ENCODE peak calls at places on chromosomes 5 and 9, in eight cellular contexts. T is right atrium auricular region, R is A549, W is H9, G is heart right ventricle, O is breast epithelium, K is left ventricle myocardium inferior, S is prostate gland. P is an unnamed sample. For H3K4me1, the result is how much of the 10 kb centered on the place peaks cover.

GRCh38 chr9:116137581-116137980 is 16.0 kb upstream of the PAPPA start:
- DNase-seq in T (no peak), R (no peak), W (no peak), G (no peak), O (no peak), K (no peak), S (no peak), P (no peak)

GRCh38 chr9:131744171-131744714 is 4.4 kb upstream of the RAPGEF1 start:
- DNase-seq in T (no peak), R (no peak), W (no peak), G (no peak), O (no peak), K (no peak), S (no peak), P (no peak)

GRCh38 chr5:154421868-154422267 is 23.9 kb upstream of the SAP30L start:
- DNase-seq in T (no peak), R (peak), W (peak), G (no peak), O (no peak), K (no peak), S (no peak), P (no peak)

GRCh38 chr5:111135946-111136345 is 43.8 kb downstream of the WDR36 start:
- DNase-seq in T (no peak), R (peak), W (no peak), G (no peak), O (no peak), K (no peak), S (no peak), P (no peak)

GRCh38 chr5:61817472-61818326 is 485.6 kb downstream of the ZSWIM6 start:
- DNase-seq in T (no peak), R (peak), W (peak), G (peak), O (no peak), K (peak), S (peak), P (no peak)

GRCh38 chr9:129276486-129277260 is 98.6 kb upstream of the IER5L start:
- DNase-seq in T (no peak), R (no peak), W (peak), G (peak), O (peak), K (no peak), S (no peak), P (no peak)

GRCh38 chr5:57173026-57173317 is 887 bp upstream of the GPBP1 start:
- DNase-seq in T (no peak), R (no peak), W (no peak), G (peak), O (peak), K (no peak), S (no peak), P (no peak)

GRCh38 chr5:176836811-176837706 is 26.7 kb downstream of the UNC5A start:
- DNase-seq in T (no peak), R (no peak), W (no peak), G (no peak), O (no peak), K (no peak), S (no peak), P (no peak)

GRCh38 chr9:73743826-73744225 is 592.2 kb downstream of the ANXA1 start:
- DNase-seq in T (no peak), R (no peak), W (no peak), G (no peak), O (no peak), K (no peak), S (no peak), P (no peak)

GRCh38 chr5:176831026-176831423 is 20.7 kb downstream of the UNC5A start:
- DNase-seq in T (no peak), R (no peak), W (no peak), G (no peak), O (no peak), K (no peak), S (no peak), P (no peak)

GRCh38 chr9:116168231-116168630 is 14.6 kb downstream of the PAPPA start:
- DNase-seq in T (no peak), R (no peak), W (no peak), G (no peak), O (no peak), K (no peak), S (no peak), P (no peak)

GRCh38 chr5:23717486-23717885 is 210.1 kb downstream of the PRDM9 start:
- DNase-seq in T (no peak), R (no peak), W (no peak), G (no peak), O (no peak), K (no peak), S (no peak), P (no peak)

GRCh38 chr5:75712091-75712490 is 5.1 kb downstream of the POC5 start:
- DNase-seq in T (no peak), R (no peak), W (no peak), G (no peak), O (no peak), K (no peak), S (no peak), P (no peak)

GRCh38 chr5:79173626-79174025 is 62.0 kb downstream of the BHMT start:
- DNase-seq in T (no peak), R (no peak), W (no peak), G (no peak), O (no peak), K (no peak), S (peak), P (no peak)

GRCh38 chr5:143331956-143332355 is 71.5 kb downstream of the NR3C1 start:
- DNase-seq in T (no peak), R (no peak), W (no peak), G (no peak), O (no peak), K (no peak), S (no peak), P (no peak)

GRCh38 chr9:128713941-128714573 is 9.9 kb downstream of the ZDHHC12 start:
- DNase-seq in T (no peak), R (no peak), W (peak), G (no peak), O (no peak), K (no peak), S (no peak), P (no peak)

GRCh38 chr5:165328856-165329255 is 1823.4 kb downstream of the MAT2B start:
- DNase-seq in T (no peak), R (no peak), W (no peak), G (no peak), O (no peak), K (no peak), S (no peak), P (no peak)

GRCh38 chr5:132215329-132215728 is 12.3 kb downstream of the P4HA2 start:
- DNase-seq in T (peak), R (peak), W (no peak), G (peak), O (peak), K (peak), S (peak), P (peak)

GRCh38 chr5:154520861-154521453 is 42.9 kb upstream of the HAND1 start:
- DNase-seq in T (no peak), R (peak), W (peak), G (no peak), O (no peak), K (no peak), S (no peak), P (no peak)

GRCh38 chr9:134321571-134321930 is 4.7 kb upstream of the RXRA start:
- DNase-seq in T (no peak), R (no peak), W (no peak), G (no peak), O (no peak), K (peak), S (no peak), P (no peak)

GRCh38 chr5:107072967-107073366 is 597.8 kb downstream of the EFNA5 start:
- DNase-seq in T (no peak), R (no peak), W (no peak), G (no peak), O (no peak), K (no peak), S (no peak), P (no peak)

GRCh38 chr5:115820846-115821245 is 4.4 kb upstream of the CDO1 start:
- DNase-seq in T (no peak), R (no peak), W (no peak), G (no peak), O (no peak), K (no peak), S (no peak), P (no peak)

GRCh38 chr9:27632254-27632653 is 59.0 kb upstream of the C9orf72 start:
- DNase-seq in T (no peak), R (no peak), W (no peak), G (no peak), O (no peak), K (no peak), S (no peak), P (no peak)

GRCh38 chr5:8399471-8399870 is 530.5 kb downstream of the MTRR start:
- DNase-seq in T (no peak), R (no peak), W (no peak), G (no peak), O (no peak), K (no peak), S (no peak), P (no peak)

GRCh38 chr9:100096378-100096916 is 2.4 kb downstream of the ERP44 start:
- DNase-seq in T (no peak), R (no peak), W (no peak), G (no peak), O (no peak), K (no peak), S (no peak), P (no peak)

GRCh38 chr9:100099722-100100042 is 639 bp downstream of the INVS start:
- DNase-seq in T (no peak), R (no peak), W (no peak), G (no peak), O (no peak), K (no peak), S (no peak), P (no peak)

GRCh38 chr9:100098887-100099721 is at the start of the genes ERP44 and INVS:
- DNase-seq in T (peak), R (peak), W (peak), G (peak), O (peak), K (peak), S (peak), P (peak)

GRCh38 chr9:100100268-100100667 is 1.2 kb downstream of the INVS start:
- DNase-seq in T (no peak), R (no peak), W (no peak), G (no peak), O (no peak), K (no peak), S (no peak), P (no peak)

GRCh38 chr9:100098241-100098886 is 436 bp downstream of the ERP44 start:
- DNase-seq in T (no peak), R (peak), W (peak), G (peak), O (no peak), K (peak), S (peak), P (peak)
- TF ChIP-seq CTCF in T (no peak), R (no peak), W (no peak), G (no peak), O (no peak), K (no peak), S (no peak), P (no peak)

GRCh38 chr5:139419226-139419625 is 15.3 kb upstream of the SPATA24 start:
- DNase-seq in T (no peak), R (no peak), W (no peak), G (no peak), O (no peak), K (no peak), S (no peak), P (no peak)
- H3K4me1 ChIP-seq in T (half or more), R (under half), W (under half), G (half or more), O (under half), K (half or more), S (under half), P (under half)

GRCh38 chr5:173139631-173140030 is 4.7 kb upstream of the BNIP1 start:
- DNase-seq in T (no peak), R (no peak), W (no peak), G (no peak), O (no peak), K (no peak), S (peak), P (no peak)
- H3K27ac ChIP-seq in T (no peak), R (no peak), W (no peak), G (no peak), O (no peak), K (no peak), S (no peak), P (no peak)

GRCh38 chr9:121707477-121708424 is 56.3 kb downstream of the DAB2IP start:
- DNase-seq in T (no peak), R (no peak), W (no peak), G (no peak), O (no peak), K (no peak), S (no peak), P (no peak)

GRCh38 chr9:121708768-121709488 is 57.5 kb downstream of the DAB2IP start:
- DNase-seq in T (no peak), R (no peak), W (peak), G (no peak), O (no peak), K (no peak), S (no peak), P (no peak)

GRCh38 chr9:121711281-121711680 is 59.8 kb downstream of the DAB2IP start:
- DNase-seq in T (no peak), R (no peak), W (no peak), G (no peak), O (no peak), K (no peak), S (no peak), P (no peak)

GRCh38 chr9:121706149-121706548 is 54.7 kb downstream of the DAB2IP start:
- DNase-seq in T (no peak), R (no peak), W (no peak), G (no peak), O (no peak), K (no peak), S (no peak), P (no peak)

DNA sequence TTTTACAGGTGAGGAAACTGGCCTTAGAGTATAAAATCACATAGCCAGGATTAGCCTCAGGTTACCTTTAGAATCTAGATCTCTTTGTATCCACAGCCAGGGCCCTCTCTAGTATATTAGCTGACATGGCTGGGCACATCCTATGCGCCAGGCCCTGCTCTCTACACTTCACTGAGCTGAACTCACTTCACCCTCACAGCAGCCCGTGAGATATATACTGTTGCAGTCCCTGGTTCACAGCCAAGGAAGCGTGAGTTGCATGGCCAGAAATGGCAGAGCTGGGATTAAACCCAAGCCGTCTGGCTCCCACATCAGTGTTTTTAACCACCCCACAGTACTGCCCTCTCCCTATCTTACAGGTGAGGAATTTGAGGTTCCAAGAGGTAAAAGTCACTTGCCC is 58.4 kb downstream of the DAB2IP start:
- DNase-seq in T (no peak), R (no peak), W (no peak), G (peak), O (no peak), K (no peak), S (peak), P (no peak)
- TF ChIP-seq CTCF in T (no peak), R (no peak), W (no peak), G (no peak), O (no peak), K (no peak), S (no peak), P (no peak)

GRCh38 chr9:93134018-93134739 is at the start of gene NINJ1:
- DNase-seq in T (peak), R (peak), W (peak), G (peak), O (peak), K (peak), S (peak), P (no peak)

GRCh38 chr9:93136011-93136440 is 2.0 kb upstream of the NINJ1 start:
- DNase-seq in T (no peak), R (peak), W (no peak), G (no peak), O (no peak), K (no peak), S (peak), P (no peak)

GRCh38 chr9:93132946-93133640 is 958 bp downstream of the NINJ1 start:
- DNase-seq in T (no peak), R (no peak), W (no peak), G (no peak), O (no peak), K (no peak), S (peak), P (peak)

GRCh38 chr9:93133641-93134017 is 422 bp downstream of the NINJ1 start:
- DNase-seq in T (peak), R (peak), W (no peak), G (peak), O (no peak), K (peak), S (peak), P (peak)

GRCh38 chr9:93134740-93135444 is 841 bp upstream of the NINJ1 start:
- DNase-seq in T (no peak), R (no peak), W (no peak), G (no peak), O (no peak), K (no peak), S (no peak), P (no peak)
- H3K4me1 ChIP-seq in T (half or more), R (under half), W (under half), G (under half), O (under half), K (half or more), S (under half), P (under half)

DNA sequence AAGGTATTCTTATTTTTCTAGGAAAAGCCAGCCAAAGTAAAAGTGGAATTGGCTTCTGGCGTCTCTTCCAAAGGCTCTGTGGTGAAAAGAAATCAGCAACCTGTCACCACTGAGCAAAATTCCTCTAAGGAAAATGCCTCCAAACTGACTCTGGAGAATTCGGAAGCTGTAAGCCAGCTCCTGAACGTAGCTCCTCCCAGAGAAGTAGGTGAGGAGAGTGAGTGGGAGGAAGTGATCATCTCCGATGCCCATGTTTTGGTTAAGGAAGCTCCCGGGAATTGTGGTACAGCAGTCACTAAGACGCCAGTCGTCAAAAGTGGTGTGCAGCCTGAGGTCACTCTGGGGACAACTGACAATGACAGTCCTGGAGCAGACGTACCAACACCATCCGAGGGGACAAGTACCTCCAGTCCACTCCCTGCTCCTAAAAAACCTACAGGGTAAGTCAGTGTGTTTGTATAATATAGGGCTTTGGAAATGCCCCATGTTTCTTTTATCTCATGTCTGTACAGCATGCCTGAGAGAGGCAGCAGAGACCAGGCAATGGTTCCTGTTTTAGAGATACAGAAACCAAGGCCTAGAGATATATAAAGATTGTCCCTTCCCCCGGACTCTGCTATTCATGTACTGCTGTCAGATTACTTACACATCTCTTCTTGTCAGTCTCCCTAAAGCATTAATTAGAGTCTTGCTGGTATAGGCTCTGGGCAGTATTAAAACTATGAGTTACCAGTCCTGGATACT is 23.9 kb downstream of the HMGXB3 start:
- DNase-seq in T (no peak), R (no peak), W (no peak), G (no peak), O (no peak), K (no peak), S (no peak), P (no peak)
- H3K27ac ChIP-seq in T (peak), R (no peak), W (no peak), G (peak), O (peak), K (peak), S (no peak), P (peak)

GRCh38 chr5:10863763-10864383 is 102.8 kb upstream of the DAP start:
- DNase-seq in T (no peak), R (peak), W (peak), G (peak), O (no peak), K (no peak), S (no peak), P (no peak)
- TF ChIP-seq CTCF in T (peak), R (peak), W (peak), G (peak), O (peak), K (peak), S (peak), P (peak)

GRCh38 chr9:110068212-110068611 is 139.7 kb downstream of the C9orf152 start:
- DNase-seq in T (no peak), R (no peak), W (no peak), G (no peak), O (no peak), K (no peak), S (no peak), P (no peak)
- H3K4me1 ChIP-seq in T (half or more), R (under half), W (under half), G (half or more), O (under half), K (half or more), S (under half), P (under half)

DNA sequence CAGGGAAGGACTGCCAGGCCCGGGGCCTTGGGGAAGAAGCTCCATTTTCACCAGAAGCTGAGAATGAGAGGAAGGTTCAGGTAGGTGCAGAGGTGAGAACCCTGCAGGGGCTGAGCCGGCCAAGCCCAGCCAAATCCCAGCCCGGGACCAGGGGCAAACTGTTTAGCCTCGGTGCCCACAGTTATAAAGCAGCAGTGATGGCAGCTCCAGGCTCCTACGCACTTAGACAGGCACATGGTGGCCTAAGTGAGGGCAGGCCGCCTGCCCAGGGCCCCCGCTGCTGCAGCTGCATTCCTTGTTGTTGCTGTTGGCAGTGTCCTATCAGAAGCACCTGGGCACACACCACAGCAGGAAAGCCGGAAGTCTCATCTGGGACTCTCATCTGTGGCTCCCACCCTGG is 159.9 kb upstream of the FOXD4L5 start:
- DNase-seq in T (no peak), R (no peak), W (no peak), G (no peak), O (no peak), K (no peak), S (no peak), P (no peak)
- H3K27ac ChIP-seq in T (no peak), R (no peak), W (no peak), G (no peak), O (no peak), K (no peak), S (no peak), P (no peak)

DNA sequence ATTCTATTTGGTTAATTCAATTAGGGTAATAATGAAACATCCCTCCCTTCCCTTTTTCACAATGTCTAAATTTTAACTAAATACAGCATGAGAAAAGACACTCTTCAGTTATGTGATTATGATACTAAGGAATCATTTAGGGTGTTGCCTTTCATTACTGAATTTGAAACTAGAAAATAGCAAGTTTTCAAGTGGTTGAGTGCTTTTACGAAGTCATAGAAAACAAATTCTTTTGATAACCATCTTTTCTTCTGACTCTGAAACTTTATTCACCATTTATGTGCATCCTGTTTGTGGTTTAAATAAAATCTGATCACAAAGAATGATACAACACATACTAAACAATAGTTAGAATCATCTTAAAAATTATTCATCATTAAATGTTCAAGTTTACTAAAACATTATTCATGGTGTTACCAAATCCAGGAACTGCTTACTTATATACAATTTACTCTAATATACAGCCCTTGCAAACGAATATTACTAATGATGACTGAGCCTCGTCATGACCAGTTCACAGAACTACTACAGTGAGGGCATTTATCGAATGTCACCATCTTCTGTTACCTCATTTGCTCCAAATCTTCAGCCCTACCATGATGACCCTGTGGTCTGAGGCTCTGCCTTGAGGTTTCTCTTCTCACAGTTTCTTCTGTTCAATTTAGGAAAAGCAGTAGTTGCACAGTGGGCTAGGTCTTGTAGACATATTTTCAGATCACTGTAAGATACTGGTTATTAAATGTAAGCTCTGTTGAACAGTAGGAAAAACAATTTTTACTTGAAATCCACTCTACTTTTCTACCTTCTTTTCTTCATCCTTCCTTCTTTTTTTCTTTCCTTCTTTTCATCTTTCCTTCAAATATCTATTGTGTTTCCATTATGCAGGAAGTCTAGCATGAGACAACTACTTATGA is 18.3 kb upstream of the IL9 start:
- DNase-seq in T (no peak), R (no peak), W (no peak), G (no peak), O (no peak), K (no peak), S (no peak), P (no peak)
- TF ChIP-seq CTCF in T (no peak), R (no peak), W (no peak), G (no peak), O (no peak), K (no peak), S (no peak), P (no peak)

P was measured in ascending aorta.